ENCODE peak calls at places on chromosomes 12 and 14, in six cellular contexts. One of them, this sample, is unnamed.

GRCh38 chr14:58637040-58637390 is 747 bp upstream of the DACT1 start:
- DNase-seq in cardiac muscle cell: peak; percentile 83
- DNase-seq in prostate gland: peak; percentile 39
- DNase-seq in CD8-positive, alpha-beta T cell: no peak
- DNase-seq in brain microvascular endothelial cell: peak; percentile 96
- DNase-seq in tibial nerve: peak; percentile 35
- DNase-seq in this sample: no peak

GRCh38 chr14:98198385-98198784 is 1073.6 kb downstream of the BCL11B start:
- DNase-seq in cardiac muscle cell: no peak
- DNase-seq in prostate gland: no peak
- DNase-seq in CD8-positive, alpha-beta T cell: peak; percentile 60
- DNase-seq in brain microvascular endothelial cell: no peak
- DNase-seq in tibial nerve: no peak
- DNase-seq in this sample: no peak

GRCh38 chr12:85644508-85644907 is 191.7 kb downstream of the RASSF9 start:
- DNase-seq in cardiac muscle cell: no peak
- DNase-seq in prostate gland: no peak
- DNase-seq in CD8-positive, alpha-beta T cell: no peak
- DNase-seq in brain microvascular endothelial cell: no peak
- DNase-seq in tibial nerve: no peak
- DNase-seq in this sample: no peak

GRCh38 chr12:74144396-74144795 is 393.2 kb upstream of the ATXN7L3B start:
- DNase-seq in cardiac muscle cell: no peak
- DNase-seq in prostate gland: no peak
- DNase-seq in CD8-positive, alpha-beta T cell: no peak
- DNase-seq in brain microvascular endothelial cell: no peak
- DNase-seq in tibial nerve: no peak
- DNase-seq in this sample: no peak

GRCh38 chr14:76375484-76375883 is 453 bp upstream of the ESRRB start:
- DNase-seq in cardiac muscle cell: no peak
- DNase-seq in prostate gland: no peak
- DNase-seq in CD8-positive, alpha-beta T cell: no peak
- DNase-seq in brain microvascular endothelial cell: no peak
- DNase-seq in tibial nerve: no peak
- DNase-seq in this sample: no peak

GRCh38 chr14:64569108-64570045 is 19.6 kb downstream of the PPP1R36 start:
- DNase-seq in cardiac muscle cell: peak; percentile 90
- DNase-seq in prostate gland: no peak
- DNase-seq in CD8-positive, alpha-beta T cell: no peak
- DNase-seq in brain microvascular endothelial cell: peak; percentile 62
- DNase-seq in tibial nerve: peak; percentile 55
- DNase-seq in this sample: peak; percentile 56

GRCh38 chr14:103232831-103233319 is 101.2 kb upstream of the EIF5 start:
- DNase-seq in cardiac muscle cell: no peak
- DNase-seq in prostate gland: no peak
- DNase-seq in CD8-positive, alpha-beta T cell: no peak
- DNase-seq in brain microvascular endothelial cell: no peak
- DNase-seq in tibial nerve: no peak
- DNase-seq in this sample: no peak

GRCh38 chr12:104295954-104296353 is 7.6 kb upstream of the EID3 start:
- DNase-seq in cardiac muscle cell: no peak
- DNase-seq in prostate gland: no peak
- DNase-seq in CD8-positive, alpha-beta T cell: no peak
- DNase-seq in brain microvascular endothelial cell: no peak
- DNase-seq in tibial nerve: no peak
- DNase-seq in this sample: no peak

GRCh38 chr12:117599849-117600248 is 238.4 kb upstream of the NOS1 start:
- DNase-seq in cardiac muscle cell: no peak
- DNase-seq in prostate gland: no peak
- DNase-seq in CD8-positive, alpha-beta T cell: no peak
- DNase-seq in brain microvascular endothelial cell: no peak
- DNase-seq in tibial nerve: no peak
- DNase-seq in this sample: no peak

GRCh38 chr12:41819948-41820347 is 324.7 kb downstream of the GXYLT1 start:
- DNase-seq in cardiac muscle cell: no peak
- DNase-seq in prostate gland: no peak
- DNase-seq in CD8-positive, alpha-beta T cell: no peak
- DNase-seq in brain microvascular endothelial cell: no peak
- DNase-seq in tibial nerve: no peak
- DNase-seq in this sample: no peak

GRCh38 chr14:35388656-35389314 is 15.8 kb downstream of the NFKBIA start:
- DNase-seq in cardiac muscle cell: no peak
- DNase-seq in prostate gland: no peak
- DNase-seq in CD8-positive, alpha-beta T cell: no peak
- DNase-seq in brain microvascular endothelial cell: no peak
- DNase-seq in tibial nerve: no peak
- DNase-seq in this sample: no peak

GRCh38 chr14:34310724-34311123 is 151.3 kb downstream of the SPTSSA start:
- DNase-seq in cardiac muscle cell: no peak
- DNase-seq in prostate gland: no peak
- DNase-seq in CD8-positive, alpha-beta T cell: no peak
- DNase-seq in brain microvascular endothelial cell: no peak
- DNase-seq in tibial nerve: no peak
- DNase-seq in this sample: no peak

GRCh38 chr14:22837750-22838538 is 1.6 kb downstream of the MMP14 start:
- DNase-seq in cardiac muscle cell: peak; percentile 78
- DNase-seq in prostate gland: peak; percentile 68
- DNase-seq in CD8-positive, alpha-beta T cell: no peak
- DNase-seq in brain microvascular endothelial cell: no peak
- DNase-seq in tibial nerve: peak; percentile 77
- DNase-seq in this sample: no peak

GRCh38 chr14:22837059-22837749 is 819 bp downstream of the MMP14 start:
- DNase-seq in cardiac muscle cell: peak; percentile 70
- DNase-seq in prostate gland: no peak
- DNase-seq in CD8-positive, alpha-beta T cell: no peak
- DNase-seq in brain microvascular endothelial cell: peak; percentile 61
- DNase-seq in tibial nerve: no peak
- DNase-seq in this sample: no peak

GRCh38 chr14:22841311-22841710 is 4.9 kb downstream of the MMP14 start:
- DNase-seq in cardiac muscle cell: no peak
- DNase-seq in prostate gland: no peak
- DNase-seq in CD8-positive, alpha-beta T cell: no peak
- DNase-seq in brain microvascular endothelial cell: no peak
- DNase-seq in tibial nerve: no peak
- DNase-seq in this sample: no peak

GRCh38 chr14:22838631-22839041 is 2.3 kb downstream of the MMP14 start:
- DNase-seq in cardiac muscle cell: peak; percentile 90
- DNase-seq in prostate gland: no peak
- DNase-seq in CD8-positive, alpha-beta T cell: no peak
- DNase-seq in brain microvascular endothelial cell: peak; percentile 65
- DNase-seq in tibial nerve: no peak
- DNase-seq in this sample: no peak

DNA sequence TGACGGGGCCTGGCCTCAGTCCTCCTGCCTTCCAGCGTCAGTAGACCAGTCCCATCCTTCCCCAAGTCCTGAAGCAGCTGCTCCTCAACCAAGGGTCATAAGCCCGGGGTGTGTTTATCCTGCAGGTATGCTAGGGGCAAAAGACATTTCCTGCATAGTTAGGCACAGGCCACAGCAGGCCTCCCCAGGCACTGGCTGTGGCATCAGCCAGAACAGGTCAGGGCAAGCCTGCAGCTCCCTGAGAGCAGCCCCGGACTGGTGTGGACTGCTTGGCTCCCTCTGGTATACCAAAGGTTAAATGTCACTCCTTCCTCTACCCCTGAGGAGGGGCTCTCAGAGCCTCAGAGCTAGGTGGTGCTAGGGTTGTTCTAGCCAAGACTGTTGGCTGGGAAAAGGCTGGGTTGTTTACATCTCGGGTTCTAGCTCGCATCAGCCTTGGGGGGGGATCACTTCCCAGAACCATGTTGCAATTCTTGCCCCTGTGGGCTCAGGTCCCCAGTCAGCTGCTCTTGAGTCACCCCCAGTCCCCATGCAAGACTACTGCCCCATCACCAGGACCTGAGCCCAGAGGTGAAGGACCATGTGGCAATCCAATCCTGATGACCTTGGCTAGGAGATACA is 2.9 kb downstream of the MMP14 start:
- DNase-seq in cardiac muscle cell: peak; percentile 56
- DNase-seq in prostate gland: peak; percentile 63
- DNase-seq in CD8-positive, alpha-beta T cell: no peak
- DNase-seq in brain microvascular endothelial cell: no peak
- DNase-seq in tibial nerve: no peak
- DNase-seq in this sample: no peak
- H3K27ac ChIP-seq in cardiac muscle cell: no peak overlapping the region
- H3K27ac ChIP-seq in prostate gland: peak overlapping the region; percentile 92
- H3K27ac ChIP-seq in CD8-positive, alpha-beta T cell: no peak overlapping the region
- H3K27ac ChIP-seq in brain microvascular endothelial cell: peak overlapping the region; percentile 89
- H3K27ac ChIP-seq in tibial nerve: peak overlapping the region; percentile 96
- H3K27ac ChIP-seq in this sample: no peak overlapping the region

DNA sequence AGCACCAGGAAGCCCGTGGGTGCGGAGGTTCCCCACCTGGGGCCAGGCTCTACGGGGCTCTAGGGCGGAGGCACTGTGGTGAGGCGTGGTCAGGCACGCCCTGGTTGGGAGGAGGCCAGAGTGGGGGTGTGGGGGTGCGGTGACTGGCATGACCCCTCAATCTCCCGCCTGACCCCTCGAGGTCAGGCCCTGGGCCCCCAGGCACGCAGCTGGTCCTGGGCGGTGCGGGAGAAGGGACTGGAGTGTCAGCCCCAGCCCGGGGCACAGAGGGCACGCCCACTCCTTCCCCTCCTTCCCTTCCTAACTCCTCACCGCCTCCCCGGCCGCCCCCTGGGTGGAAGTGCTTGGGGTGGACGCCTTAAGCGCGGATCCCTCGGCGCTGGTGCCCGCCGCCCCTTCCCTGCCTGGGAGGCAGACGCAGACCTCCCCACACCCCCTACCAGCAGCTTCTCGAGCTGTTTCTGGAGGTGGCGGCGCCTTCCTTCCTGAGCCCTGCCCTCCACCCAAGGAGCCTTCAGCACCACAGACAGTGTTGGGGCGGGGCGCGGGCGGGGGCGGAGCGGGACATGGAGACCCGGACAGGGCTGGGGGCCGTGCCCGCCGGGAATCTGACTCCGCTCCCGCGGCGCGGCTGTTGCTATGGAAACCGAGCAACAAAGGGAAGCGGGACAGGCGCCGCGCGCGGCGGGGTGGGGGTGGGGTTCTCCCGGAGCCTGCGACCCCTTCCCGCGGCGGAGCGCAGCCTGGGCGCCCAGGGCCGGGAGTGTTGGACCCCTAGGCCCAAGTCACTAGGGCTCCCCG is 744 bp upstream of the CRIP2 start:
- DNase-seq in cardiac muscle cell: peak; percentile 93
- DNase-seq in prostate gland: peak; percentile 87
- DNase-seq in CD8-positive, alpha-beta T cell: peak; percentile 76
- DNase-seq in brain microvascular endothelial cell: peak; percentile 87
- DNase-seq in tibial nerve: peak; percentile 66
- DNase-seq in this sample: peak; percentile 74
- H3K27ac ChIP-seq in cardiac muscle cell: peak overlapping the region; percentile 98
- H3K27ac ChIP-seq in prostate gland: peak overlapping the region; percentile 81
- H3K27ac ChIP-seq in CD8-positive, alpha-beta T cell: no peak overlapping the region
- H3K27ac ChIP-seq in brain microvascular endothelial cell: peak overlapping the region; percentile 74
- H3K27ac ChIP-seq in tibial nerve: peak overlapping the region; percentile 59
- H3K27ac ChIP-seq in this sample: peak overlapping the region; percentile 81

DNA sequence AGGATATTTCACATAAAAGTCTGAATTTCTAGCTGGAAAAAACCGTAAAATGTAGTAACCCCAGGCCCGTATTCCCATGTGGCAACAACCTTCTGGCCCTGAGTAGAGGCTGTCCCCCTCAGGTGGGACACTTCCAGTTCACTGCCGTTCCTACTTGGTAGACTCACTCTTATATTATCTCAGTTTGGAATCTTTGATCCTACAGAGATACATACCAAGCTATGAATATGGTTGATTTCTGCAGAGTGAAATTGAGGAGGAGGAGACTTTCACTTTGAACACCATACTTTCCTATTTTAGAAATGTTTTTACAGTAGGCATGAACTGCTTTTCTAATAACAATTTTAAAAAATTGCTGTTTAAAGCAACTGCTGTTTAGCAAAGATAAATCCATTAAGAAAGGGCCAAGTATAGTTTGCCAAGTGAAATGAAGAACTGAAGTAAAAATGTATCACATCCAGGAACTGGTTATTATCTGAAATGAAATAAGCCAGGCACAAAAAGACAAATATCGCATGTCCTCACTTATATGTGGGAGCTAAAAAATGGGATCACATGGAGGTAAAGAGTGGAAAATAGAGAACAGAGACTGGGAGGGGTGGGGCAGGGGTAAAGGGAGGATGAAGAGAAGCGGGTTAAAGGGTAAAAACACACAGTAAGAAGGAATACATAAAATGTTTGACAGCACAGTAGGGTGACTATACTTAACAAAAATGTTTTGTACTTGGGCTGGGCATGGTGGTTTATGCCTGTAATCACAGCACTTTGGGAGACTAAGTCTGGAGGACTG is 92.8 kb upstream of the METAP2 start:
- DNase-seq in cardiac muscle cell: peak; percentile 50
- DNase-seq in prostate gland: no peak
- DNase-seq in CD8-positive, alpha-beta T cell: no peak
- DNase-seq in brain microvascular endothelial cell: no peak
- DNase-seq in tibial nerve: no peak
- DNase-seq in this sample: no peak
- H3K27ac ChIP-seq in cardiac muscle cell: no peak overlapping the region
- H3K27ac ChIP-seq in prostate gland: no peak overlapping the region
- H3K27ac ChIP-seq in CD8-positive, alpha-beta T cell: no peak overlapping the region
- H3K27ac ChIP-seq in brain microvascular endothelial cell: no peak overlapping the region
- H3K27ac ChIP-seq in tibial nerve: no peak overlapping the region
- H3K27ac ChIP-seq in this sample: no peak overlapping the region

GRCh38 chr12:48810817-48811453 is 7.4 kb upstream of the CACNB3 start:
- DNase-seq in cardiac muscle cell: peak; percentile 81
- DNase-seq in prostate gland: no peak
- DNase-seq in CD8-positive, alpha-beta T cell: no peak
- DNase-seq in brain microvascular endothelial cell: peak; percentile 89
- DNase-seq in tibial nerve: no peak
- DNase-seq in this sample: no peak

GRCh38 chr12:48812389-48812788 is 5.9 kb upstream of the CACNB3 start:
- DNase-seq in cardiac muscle cell: no peak
- DNase-seq in prostate gland: no peak
- DNase-seq in CD8-positive, alpha-beta T cell: no peak
- DNase-seq in brain microvascular endothelial cell: no peak
- DNase-seq in tibial nerve: no peak
- DNase-seq in this sample: no peak

GRCh38 chr12:48814313-48815280 is 3.7 kb upstream of the CACNB3 start:
- DNase-seq in cardiac muscle cell: peak; percentile 85
- DNase-seq in prostate gland: peak; percentile 81
- DNase-seq in CD8-positive, alpha-beta T cell: peak; percentile 61
- DNase-seq in brain microvascular endothelial cell: peak; percentile 64
- DNase-seq in tibial nerve: peak; percentile 88
- DNase-seq in this sample: peak; percentile 50

GRCh38 chr12:48813464-48814312 is 4.6 kb upstream of the CACNB3 start:
- DNase-seq in cardiac muscle cell: peak; percentile 44
- DNase-seq in prostate gland: no peak
- DNase-seq in CD8-positive, alpha-beta T cell: no peak
- DNase-seq in brain microvascular endothelial cell: no peak
- DNase-seq in tibial nerve: no peak
- DNase-seq in this sample: no peak

DNA sequence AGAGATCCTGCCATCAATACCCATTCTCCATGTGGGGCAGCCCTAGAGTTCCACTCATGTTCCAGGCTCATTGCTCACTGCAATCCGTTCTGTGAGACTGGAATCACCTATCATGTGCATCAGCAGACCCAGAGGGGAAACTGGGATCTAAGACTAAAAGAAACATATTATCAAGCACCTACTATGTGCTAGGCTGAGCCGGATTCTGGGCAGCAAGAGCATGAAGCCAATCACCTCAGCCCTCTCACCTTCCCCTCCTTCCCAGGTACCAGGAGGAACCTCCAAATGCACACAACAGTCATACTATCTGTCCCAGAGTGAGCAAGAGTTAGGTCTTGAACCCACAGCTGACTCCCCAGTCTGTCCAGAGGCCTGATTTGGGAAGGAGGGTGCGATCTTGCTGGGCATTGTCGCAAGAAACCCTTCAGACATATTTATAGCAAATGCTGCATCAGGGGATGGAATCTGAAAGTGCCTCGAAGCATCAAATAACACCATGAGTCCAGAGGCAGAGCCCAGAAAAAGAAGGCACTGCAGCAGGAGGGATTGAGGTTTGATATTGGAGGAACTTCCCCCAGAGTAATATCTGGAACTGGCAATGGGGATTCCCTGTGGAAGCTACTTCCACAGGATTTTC is 6.7 kb upstream of the CACNB3 start:
- DNase-seq in cardiac muscle cell: no peak
- DNase-seq in prostate gland: no peak
- DNase-seq in CD8-positive, alpha-beta T cell: no peak
- DNase-seq in brain microvascular endothelial cell: no peak
- DNase-seq in tibial nerve: no peak
- DNase-seq in this sample: no peak
- H3K27ac ChIP-seq in cardiac muscle cell: no peak overlapping the region
- H3K27ac ChIP-seq in prostate gland: no peak overlapping the region
- H3K27ac ChIP-seq in CD8-positive, alpha-beta T cell: no peak overlapping the region
- H3K27ac ChIP-seq in brain microvascular endothelial cell: peak overlapping the region; percentile 74
- H3K27ac ChIP-seq in tibial nerve: no peak overlapping the region
- H3K27ac ChIP-seq in this sample: no peak overlapping the region